ENCODE peak calls at places on chromosome 21, in four cellular contexts. One of them, this sample, is unnamed.

GRCh38 chr21:34974162-34974981 is 74.7 kb downstream of the RUNX1 start:
- DNase-seq in A549: no peak
- DNase-seq in K562: no peak
- DNase-seq in GM12878: peak
- DNase-seq in this sample: peak

GRCh38 chr21:36159356-36159921 is 2.8 kb downstream of the DOP1B start:
- DNase-seq in A549: no peak
- DNase-seq in GM12878: no peak
- DNase-seq in K562: no peak
- DNase-seq in this sample: no peak

GRCh38 chr21:35579520-35580293 is 480.6 kb downstream of the SETD4 start:
- DNase-seq in A549: no peak
- DNase-seq in K562: no peak
- DNase-seq in GM12878: no peak
- DNase-seq in this sample: peak

GRCh38 chr21:15742694-15743093 is 12.9 kb downstream of the USP25 start:
- DNase-seq in GM12878: no peak
- DNase-seq in A549: no peak
- DNase-seq in K562: no peak
- DNase-seq in this sample: no peak

GRCh38 chr21:15221799-15222386 is 157.1 kb upstream of the NRIP1 start:
- DNase-seq in K562: peak
- DNase-seq in A549: peak
- DNase-seq in GM12878: no peak
- DNase-seq in this sample: peak

GRCh38 chr21:23687154-23687553 is 1920.1 kb downstream of the MRPL39 start:
- DNase-seq in K562: no peak
- DNase-seq in GM12878: no peak
- DNase-seq in A549: no peak
- DNase-seq in this sample: no peak

GRCh38 chr21:16075594-16076282 is 346.0 kb downstream of the USP25 start:
- DNase-seq in K562: no peak
- DNase-seq in GM12878: no peak
- DNase-seq in A549: no peak
- DNase-seq in this sample: no peak

GRCh38 chr21:27202301-27202700 is 235.4 kb upstream of the ADAMTS5 start:
- DNase-seq in GM12878: no peak
- DNase-seq in K562: no peak
- DNase-seq in A549: no peak
- DNase-seq in this sample: no peak

GRCh38 chr21:36115138-36115710 is 19.7 kb upstream of the CBR3 start:
- DNase-seq in A549: no peak
- DNase-seq in K562: no peak
- DNase-seq in GM12878: no peak
- DNase-seq in this sample: no peak

GRCh38 chr21:34360488-34361241 is 3.1 kb upstream of the KCNE2 start:
- DNase-seq in A549: no peak
- DNase-seq in GM12878: no peak
- DNase-seq in K562: peak
- DNase-seq in this sample: no peak

GRCh38 chr21:33169360-33169759 is 60.4 kb upstream of the IFNAR2 start:
- DNase-seq in K562: no peak
- DNase-seq in A549: no peak
- DNase-seq in GM12878: no peak
- DNase-seq in this sample: no peak

GRCh38 chr21:34524671-34525601 is 12.9 kb upstream of the KCNE1 start:
- DNase-seq in GM12878: no peak
- DNase-seq in A549: no peak
- DNase-seq in K562: no peak
- DNase-seq in this sample: peak

GRCh38 chr21:33951276-33952178 is 35.9 kb upstream of the ATP5PO start:
- DNase-seq in GM12878: peak
- DNase-seq in K562: no peak
- DNase-seq in A549: no peak
- DNase-seq in this sample: peak

GRCh38 chr21:14945176-14945575 is 119.6 kb downstream of the NRIP1 start:
- DNase-seq in GM12878: no peak
- DNase-seq in K562: no peak
- DNase-seq in A549: no peak
- DNase-seq in this sample: no peak

GRCh38 chr21:16194851-16195251 is 465.1 kb downstream of the USP25 start:
- DNase-seq in A549: no peak
- DNase-seq in K562: no peak
- DNase-seq in GM12878: no peak
- DNase-seq in this sample: peak

GRCh38 chr21:15390049-15390448 is 325.2 kb upstream of the NRIP1 start:
- DNase-seq in A549: no peak
- DNase-seq in GM12878: no peak
- DNase-seq in K562: no peak
- DNase-seq in this sample: no peak

GRCh38 chr21:34728479-34728878 is 59.7 kb downstream of the CLIC6 start:
- DNase-seq in K562: no peak
- DNase-seq in A549: no peak
- DNase-seq in GM12878: no peak
- DNase-seq in this sample: no peak

DNA sequence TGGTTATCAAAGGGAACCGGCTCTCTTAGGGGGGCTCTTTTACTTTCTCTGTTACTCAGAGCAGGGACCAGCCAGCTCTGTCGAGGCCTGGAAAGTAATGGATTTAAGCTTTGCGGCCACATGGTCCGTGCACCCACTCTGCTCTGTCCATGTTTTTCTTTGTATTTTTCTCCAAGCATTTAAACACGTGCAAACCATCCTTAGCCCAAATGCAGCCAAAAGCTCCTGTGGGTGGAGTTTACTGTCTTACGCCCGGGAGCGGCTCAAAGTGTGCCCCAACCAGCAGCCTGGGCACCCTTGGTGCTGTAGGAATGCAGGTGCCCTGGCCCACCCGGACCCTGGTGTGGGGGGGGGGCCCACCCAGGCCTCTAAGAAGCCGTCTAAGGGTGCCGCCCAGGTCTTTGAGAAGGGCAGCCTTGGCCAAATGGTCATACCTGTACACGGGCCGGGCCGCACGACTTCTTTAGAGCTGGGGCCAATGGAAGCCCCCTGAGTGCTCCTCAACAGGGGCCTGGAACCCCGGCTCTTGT is 29.2 kb upstream of the POFUT2 start:
- DNase-seq in GM12878: no peak
- DNase-seq in K562: no peak
- DNase-seq in A549: no peak
- DNase-seq in this sample: no peak
- TF ChIP-seq ELK1 in GM12878: no peak
- TF ChIP-seq ELK1 in K562: no peak
- TF ChIP-seq ELK1 in A549: no peak
- TF ChIP-seq ELK1 in this sample: no peak

DNA sequence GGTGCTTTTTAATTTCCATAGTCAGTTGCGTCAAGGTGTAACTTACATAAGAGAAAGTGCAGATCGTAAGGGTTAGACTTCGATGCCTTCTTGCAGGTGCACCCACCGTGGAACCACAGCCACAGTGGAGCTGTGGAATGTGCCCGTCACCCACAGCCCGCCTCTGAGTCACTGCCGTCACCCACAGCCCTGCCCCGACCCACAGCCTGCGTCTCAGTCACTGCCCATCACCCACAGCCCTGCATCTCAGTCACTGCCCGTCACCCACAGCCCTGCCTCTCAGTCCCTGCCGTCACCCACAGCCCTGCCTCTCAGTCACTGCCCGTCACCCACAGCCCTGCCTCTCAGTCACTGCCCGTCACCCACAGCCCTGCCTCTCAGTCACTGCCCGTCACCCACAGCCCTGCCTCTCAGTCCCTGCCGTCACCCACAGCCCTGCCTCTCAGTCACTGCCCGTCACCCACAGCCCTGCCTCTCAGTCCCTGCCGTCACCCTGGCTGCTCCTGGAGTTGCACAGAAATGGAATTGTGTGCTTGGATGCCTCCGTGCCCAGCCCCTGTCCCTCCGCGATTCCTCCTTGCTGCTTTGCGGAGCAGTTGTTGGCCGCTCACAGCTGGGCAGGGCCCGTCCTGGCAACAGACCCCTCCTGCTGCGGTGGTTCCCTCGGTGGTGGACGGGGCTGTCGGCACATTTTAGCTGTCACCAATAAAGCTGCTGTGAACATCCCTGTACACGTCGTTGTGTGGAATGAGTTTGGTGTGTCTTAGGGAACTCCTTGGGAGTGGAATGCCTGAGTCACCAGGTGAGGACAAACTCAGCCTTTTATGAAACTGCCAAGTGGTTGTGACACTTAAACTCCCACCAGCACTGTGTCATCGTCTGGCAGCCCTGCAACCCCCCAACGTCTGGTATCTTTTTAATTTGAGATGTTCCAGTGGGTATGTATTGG is 44.9 kb upstream of the COL6A2 start:
- DNase-seq in GM12878: no peak
- DNase-seq in K562: no peak
- DNase-seq in A549: no peak
- DNase-seq in this sample: peak
- TF ChIP-seq ELK1 in GM12878: no peak
- TF ChIP-seq ELK1 in K562: no peak
- TF ChIP-seq ELK1 in A549: no peak
- TF ChIP-seq ELK1 in this sample: no peak

DNA sequence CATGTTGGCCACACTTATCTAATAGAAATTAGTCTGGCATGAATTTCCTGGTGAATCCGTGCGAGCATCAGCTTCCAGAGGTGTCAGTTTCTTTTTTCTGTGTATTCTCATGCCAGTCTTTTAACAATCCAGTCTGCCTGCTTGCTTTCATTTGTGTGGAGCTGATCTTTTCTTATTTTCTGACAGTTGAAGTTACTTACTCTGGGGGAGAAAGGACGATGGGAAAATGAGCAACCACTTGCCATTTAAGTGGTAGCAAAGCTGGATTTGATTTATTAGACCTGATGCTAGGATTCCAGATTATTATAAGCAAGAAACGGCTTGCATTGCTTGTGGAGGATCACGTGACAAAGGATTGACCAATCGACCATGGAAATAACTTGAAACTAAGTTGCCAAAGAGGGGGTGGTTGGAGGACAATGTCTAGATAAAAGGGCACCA is 24.3 kb upstream of the APP start:
- DNase-seq in A549: no peak
- DNase-seq in GM12878: no peak
- DNase-seq in K562: no peak
- DNase-seq in this sample: peak
- TF ChIP-seq ELK1 in A549: no peak
- TF ChIP-seq ELK1 in GM12878: no peak
- TF ChIP-seq ELK1 in K562: no peak
- TF ChIP-seq ELK1 in this sample: no peak

GRCh38 chr21:37383066-37383465 is 16.5 kb downstream of the DYRK1A start:
- DNase-seq in GM12878: no peak
- DNase-seq in A549: no peak
- DNase-seq in K562: peak
- DNase-seq in this sample: no peak

GRCh38 chr21:37384416-37384815 is 17.8 kb downstream of the DYRK1A start:
- DNase-seq in A549: no peak
- DNase-seq in GM12878: no peak
- DNase-seq in K562: no peak
- DNase-seq in this sample: no peak

GRCh38 chr21:37381883-37382585 is 15.5 kb downstream of the DYRK1A start:
- DNase-seq in A549: no peak
- DNase-seq in K562: no peak
- DNase-seq in GM12878: no peak
- DNase-seq in this sample: peak

GRCh38 chr21:37385179-37385765 is 18.7 kb downstream of the DYRK1A start:
- DNase-seq in GM12878: no peak
- DNase-seq in A549: no peak
- DNase-seq in K562: no peak
- DNase-seq in this sample: no peak

DNA sequence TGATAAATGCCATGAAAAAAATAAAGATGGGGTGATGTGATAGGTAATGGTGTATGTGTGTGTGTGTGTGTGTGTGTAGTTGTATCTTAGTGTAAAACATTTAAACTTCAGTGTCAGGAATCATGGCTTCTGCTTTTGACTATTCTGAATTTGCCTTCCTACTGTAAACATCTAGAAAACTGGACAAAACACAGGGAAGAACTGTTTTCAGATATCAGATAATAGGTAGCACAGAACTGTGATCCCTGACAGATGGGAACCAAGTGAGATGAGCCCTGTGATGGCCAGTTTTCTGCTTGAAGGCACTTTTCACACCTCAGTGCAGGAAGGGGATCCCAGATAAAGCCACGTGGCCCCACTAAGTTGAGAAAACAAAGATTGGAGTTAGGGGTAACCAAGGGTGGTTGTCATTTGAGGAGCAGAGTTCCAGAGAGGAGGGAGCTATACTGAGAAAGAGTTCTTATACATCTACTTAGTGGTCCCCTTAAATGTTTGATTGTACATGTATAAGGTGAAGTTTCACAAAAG is 17.3 kb downstream of the DYRK1A start:
- DNase-seq in K562: no peak
- DNase-seq in A549: no peak
- DNase-seq in GM12878: no peak
- DNase-seq in this sample: no peak
- TF ChIP-seq ELK1 in K562: no peak
- TF ChIP-seq ELK1 in A549: no peak
- TF ChIP-seq ELK1 in GM12878: no peak
- TF ChIP-seq ELK1 in this sample: no peak

GRCh38 chr21:28485301-28486022 is 507.2 kb downstream of the LTN1 start:
- DNase-seq in A549: no peak
- DNase-seq in K562: no peak
- DNase-seq in GM12878: no peak
- DNase-seq in this sample: peak
- TF ChIP-seq ELK1 in A549: no peak
- TF ChIP-seq ELK1 in K562: no peak
- TF ChIP-seq ELK1 in GM12878: no peak
- TF ChIP-seq ELK1 in this sample: no peak